ENCODE peak calls at places on chromosomes 11 and 22, in four cellular contexts. T is OCI-LY7, Q is hepatocyte, G is HCT116. H is an unnamed sample.

GRCh38 chr22:41915035-41915782 is at the start of gene SHISA8:
- DNase-seq in G (no peak), T (no peak), Q (peak; percentile 80), H (peak; percentile 43)

GRCh38 chr11:129917231-129917630 is 21.9 kb upstream of the NFRKB start:
- DNase-seq in G (no peak), Q (no peak), T (no peak), H (peak; percentile 60)

GRCh38 chr11:131977854-131978253 is 607.4 kb downstream of the NTM start:
- DNase-seq in T (no peak), Q (no peak), G (no peak), H (peak; percentile 66)

GRCh38 chr11:2287102-2287501 is 14.6 kb downstream of the C11orf21 start:
- DNase-seq in T (no peak), Q (no peak), G (no peak), H (no peak)

GRCh38 chr11:132349806-132350733 is 979.7 kb downstream of the NTM start:
- DNase-seq in Q (no peak), T (no peak), G (no peak), H (no peak)

GRCh38 chr11:130068986-130069683 is 559 bp upstream of the APLP2 start:
- DNase-seq in T (no peak), Q (peak; percentile 61), G (peak; percentile 35), H (peak; percentile 97)

GRCh38 chr11:113505541-113506375 is 30.6 kb upstream of the DRD2 start:
- DNase-seq in Q (peak; percentile 26), G (peak; percentile 22), T (no peak), H (peak; percentile 71)

GRCh38 chr11:29282088-29282487 is 734.7 kb downstream of the KCNA4 start:
- DNase-seq in G (peak; percentile 81), Q (peak; percentile 50), T (no peak), H (peak; percentile 95)

GRCh38 chr22:35467788-35468187 is 67.8 kb downstream of the MCM5 start:
- DNase-seq in G (no peak), T (no peak), Q (no peak), H (no peak)

GRCh38 chr11:105092255-105093239 is 47.0 kb downstream of the CARD18 start:
- DNase-seq in T (no peak), Q (no peak), G (no peak), H (peak; percentile 67)

GRCh38 chr11:128903248-128904041 is 12.3 kb downstream of the KCNJ5 start:
- DNase-seq in G (no peak), Q (no peak), T (no peak), H (no peak)

GRCh38 chr11:127383026-127383425 is 382.5 kb upstream of the KIRREL3 start:
- DNase-seq in G (no peak), Q (no peak), T (no peak), H (no peak)

GRCh38 chr11:8339592-8340022 is 75.9 kb upstream of the LMO1 start:
- DNase-seq in T (no peak), Q (no peak), G (no peak), H (no peak)

GRCh38 chr11:16993495-16993894 is 20.7 kb downstream of the PLEKHA7 start:
- DNase-seq in Q (no peak), T (no peak), G (no peak), H (no peak)

GRCh38 chr11:17748761-17749721 is 14.5 kb downstream of the KCNC1 start:
- DNase-seq in G (no peak), Q (no peak), T (no peak), H (no peak)

GRCh38 chr11:4615856-4616444 is 7.9 kb upstream of the TRIM68 start:
- DNase-seq in G (no peak), Q (no peak), T (no peak), H (no peak)

GRCh38 chr22:38244106-38244505 is 28.7 kb downstream of the TMEM184B start:
- DNase-seq in G (no peak), T (peak; percentile 75), Q (no peak), H (no peak)

GRCh38 chr11:126477526-126478275 is 122.2 kb downstream of the ST3GAL4 start:
- DNase-seq in Q (no peak), G (no peak), T (no peak), H (no peak)

GRCh38 chr11:69350596-69350995 is 56.6 kb downstream of the MYEOV start:
- DNase-seq in Q (no peak), G (no peak), T (no peak), H (no peak)

GRCh38 chr11:27717801-27718229 is 17.6 kb upstream of the BDNF start:
- DNase-seq in G (no peak), T (no peak), Q (no peak), H (no peak)

GRCh38 chr11:40281055-40281580 is 1178.3 kb downstream of the LRRC4C start:
- DNase-seq in T (no peak), G (no peak), Q (peak; percentile 25), H (no peak)

GRCh38 chr22:28547132-28547842 is 132.4 kb downstream of the TTC28 start:
- DNase-seq in G (no peak), T (no peak), Q (no peak), H (peak; percentile 48)

GRCh38 chr11:102451693-102452460 is 688 bp downstream of the TMEM123 start:
- DNase-seq in Q (peak; percentile 87), T (peak; percentile 94), G (no peak), H (peak; percentile 67)

GRCh38 chr11:34332524-34332923 is 25.3 kb downstream of the ABTB2 start:
- DNase-seq in G (no peak), Q (no peak), T (no peak), H (peak; percentile 48)

GRCh38 chr11:626475-627272 is at the start of gene SCT:
- DNase-seq in Q (peak; percentile 28), G (no peak), T (no peak), H (no peak)

GRCh38 chr11:625636-626319 is 1.0 kb upstream of the CDHR5 start:
- DNase-seq in Q (peak; percentile 63), G (no peak), T (no peak), H (no peak)

GRCh38 chr11:623999-624704 is 603 bp downstream of the CDHR5 start:
- DNase-seq in G (peak; percentile 48), Q (peak; percentile 82), T (no peak), H (peak; percentile 64)

GRCh38 chr11:623349-623869 is 1.3 kb downstream of the CDHR5 start:
- DNase-seq in G (no peak), T (no peak), Q (peak; percentile 8), H (no peak)

GRCh38 chr11:624705-625635 is at the start of gene CDHR5:
- DNase-seq in Q (peak; percentile 77), G (no peak), T (no peak), H (no peak)
- H3K4me3 ChIP-seq in Q (no peak within 1 kb of the TSS), G (no peak within 1 kb of the TSS), T (no peak within 1 kb of the TSS), H (no peak within 1 kb of the TSS)

GRCh38 chr11:59175104-59175503 is 3.2 kb downstream of the DTX4 start:
- DNase-seq in T (no peak), Q (no peak), G (no peak), H (no peak)
- TF ChIP-seq EZH2phosphoT487 in T (no peak), Q (no peak), G (no peak), H (no peak)

GRCh38 chr22:50456466-50457234 is 18.2 kb downstream of the SBF1 start:
- DNase-seq in G (no peak), T (no peak), Q (no peak), H (no peak)
- TF ChIP-seq CTCF in G (peak; percentile 29), T (peak; percentile 61), Q (peak; percentile 28), H (peak; percentile 42)

DNA sequence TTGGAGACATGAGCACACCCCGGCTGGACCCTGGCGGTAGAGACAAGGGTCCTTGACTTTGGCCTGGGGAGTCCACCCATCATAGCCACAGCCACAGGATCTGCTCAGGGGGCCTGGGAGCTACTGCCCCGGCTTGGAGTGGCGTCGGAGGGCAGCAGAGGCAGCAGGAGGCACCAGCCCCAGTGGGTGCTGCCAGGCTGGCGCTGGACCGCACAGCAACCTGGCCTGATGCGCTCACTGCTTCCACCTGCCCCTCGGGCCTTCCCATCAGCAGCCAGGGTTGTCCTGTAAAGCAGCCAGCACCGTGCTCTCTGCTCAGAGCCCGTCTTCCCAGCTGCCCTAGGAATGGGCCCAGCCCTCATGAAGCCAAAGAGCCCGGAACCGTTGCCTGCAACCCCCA is 21.9 kb downstream of the SULT4A1 start:
- DNase-seq in Q (no peak), T (no peak), G (no peak), H (no peak)
- H3K4me3 ChIP-seq in Q (no peak overlapping the region), T (no peak overlapping the region), G (no peak overlapping the region), H (no peak overlapping the region)

GRCh38 chr11:46293066-46293465 is 15.6 kb downstream of the CREB3L1 start:
- DNase-seq in T (no peak), Q (no peak), G (no peak), H (no peak)
- TF ChIP-seq EZH2phosphoT487 in T (no peak), Q (no peak), G (no peak), H (no peak)

GRCh38 chr11:116148056-116148455 is 624.7 kb downstream of the BUD13 start:
- DNase-seq in Q (no peak), G (no peak), T (peak; percentile 1), H (no peak)

GRCh38 chr11:116148645-116149044 is 624.1 kb downstream of the BUD13 start:
- DNase-seq in G (no peak), Q (no peak), T (no peak), H (no peak)

GRCh38 chr11:116144387-116144958 is 628.3 kb downstream of the BUD13 start:
- DNase-seq in G (no peak), T (no peak), Q (no peak), H (no peak)

GRCh38 chr11:116145187-116145865 is 627.5 kb downstream of the BUD13 start:
- DNase-seq in Q (no peak), G (no peak), T (no peak), H (no peak)
- TF ChIP-seq CTCF in Q (no peak), G (no peak), T (peak; percentile 36), H (no peak)

DNA sequence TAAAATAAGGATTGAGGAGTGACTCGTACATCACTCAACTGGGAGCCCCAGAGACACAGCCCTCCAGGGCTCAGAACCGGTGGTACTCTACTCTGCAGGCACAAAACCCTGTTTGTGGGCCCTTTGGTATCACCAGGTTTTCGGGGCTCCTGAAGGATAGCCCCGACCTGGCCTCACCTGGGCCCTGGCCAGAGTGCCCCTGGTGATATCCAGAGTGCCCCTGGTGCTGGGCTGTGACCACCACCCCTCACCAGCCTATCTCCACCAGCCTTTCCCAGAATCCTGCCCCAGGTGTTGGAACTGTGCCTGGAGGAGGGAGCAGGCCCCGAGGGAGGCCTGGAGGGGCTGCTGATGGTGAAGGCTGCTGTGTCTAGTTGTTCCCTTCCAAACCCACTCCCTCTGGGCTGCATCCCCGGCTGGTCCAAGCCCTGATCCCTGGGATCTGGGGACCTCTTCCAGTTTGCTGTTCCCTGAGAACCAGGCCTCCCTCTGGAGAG is 2.2 kb upstream of the GGT5 start:
- DNase-seq in G (no peak), Q (no peak), T (no peak), H (no peak)
- H3K4me3 ChIP-seq in G (no peak overlapping the region), Q (no peak overlapping the region), T (no peak overlapping the region), H (no peak overlapping the region)

DNA sequence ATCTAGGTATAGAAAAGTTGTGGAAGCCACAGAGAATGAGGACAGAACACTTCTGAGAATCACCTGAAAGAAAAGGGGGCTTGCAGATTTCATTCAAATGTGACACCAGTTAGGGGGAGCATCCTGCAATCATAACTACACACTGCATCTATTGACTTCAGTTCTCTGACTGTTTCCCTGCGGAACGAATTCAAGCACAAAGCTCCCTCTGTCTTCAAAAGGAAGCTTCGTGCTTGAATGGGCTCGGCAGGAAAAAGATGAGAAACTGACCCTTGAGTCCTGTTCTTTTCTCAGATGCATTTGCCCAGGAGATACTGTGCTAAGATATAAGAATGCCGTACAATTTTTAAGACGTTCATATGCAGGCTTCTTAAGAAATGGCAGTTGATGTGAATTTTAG is 2000.4 kb upstream of the RAG2 start:
- DNase-seq in G (no peak), T (no peak), Q (no peak), H (no peak)
- TF ChIP-seq EZH2phosphoT487 in G (no peak), T (no peak), Q (no peak), H (no peak)